ENCODE peak calls at places on chromosomes 7 and 10, in ten cellular contexts. U is suprapubic skin; A is CD4-positive, alpha-beta T cell; L is upper lobe of left lung; D is naive thymus-derived CD4-positive, alpha-beta T cell; C is IMR-90; F is transverse colon; X is mesendoderm; N is lower lobe of right lung; V is ovary. R is an unnamed sample.

GRCh38 chr7:121323515-121323914 is 5.3 kb upstream of the WNT16 start:
- DNase-seq in U (no peak), A (no peak), L (no peak), D (no peak), C (no peak), F (no peak), X (no peak), N (no peak), V (no peak), R (no peak)

GRCh38 chr10:68560916-68561691 is 967 bp downstream of the TET1 start:
- DNase-seq in U (peak; percentile 65), A (no peak), L (no peak), D (no peak), C (peak; percentile 36), F (peak; percentile 11), X (peak; percentile 70), N (no peak), V (peak; percentile 52), R (no peak)

GRCh38 chr7:38127216-38128207 is 50.5 kb upstream of the STARD3NL start:
- DNase-seq in U (no peak), A (no peak), L (no peak), D (no peak), C (no peak), F (no peak), X (peak; percentile 31), N (no peak), V (no peak), R (no peak)

GRCh38 chr10:47353351-47353750 is 5.2 kb downstream of the RBP3 start:
- DNase-seq in U (peak; percentile 33), A (no peak), L (no peak), D (no peak), C (no peak), F (no peak), X (no peak), N (no peak), V (no peak), R (no peak)

GRCh38 chr10:81576336-81576735 is 298.7 kb upstream of the NRG3 start:
- DNase-seq in U (no peak), A (no peak), L (no peak), D (no peak), C (no peak), F (no peak), X (no peak), N (no peak), V (no peak), R (no peak)

GRCh38 chr7:32536585-32536984 is 41.3 kb downstream of the AVL9 start:
- DNase-seq in U (no peak), A (no peak), L (no peak), D (no peak), C (peak; percentile 82), F (no peak), X (no peak), N (no peak), V (no peak), R (no peak)

GRCh38 chr7:18393465-18394118 is 102.0 kb upstream of the HDAC9 start:
- DNase-seq in U (no peak), A (no peak), L (no peak), D (no peak), C (no peak), F (no peak), X (no peak), N (no peak), V (no peak), R (no peak)

GRCh38 chr7:134454277-134454676 is 4.6 kb downstream of the AKR1B1 start:
- DNase-seq in U (no peak), A (no peak), L (no peak), D (peak; percentile 8), C (peak; percentile 64), F (no peak), X (no peak), N (no peak), V (no peak), R (no peak)

GRCh38 chr10:26408858-26409494 is 29.2 kb upstream of the APBB1IP start:
- DNase-seq in U (no peak), A (no peak), L (no peak), D (no peak), C (no peak), F (no peak), X (no peak), N (no peak), V (no peak), R (no peak)

GRCh38 chr10:132016514-132016913 is 34.8 kb upstream of the BNIP3 start:
- DNase-seq in U (no peak), A (no peak), L (no peak), D (no peak), C (no peak), F (no peak), X (no peak), N (no peak), V (no peak), R (no peak)

GRCh38 chr10:93826355-93826754 is 67.4 kb upstream of the SLC35G1 start:
- DNase-seq in U (no peak), A (no peak), L (no peak), D (no peak), C (no peak), F (no peak), X (peak; percentile 55), N (no peak), V (no peak), R (no peak)
- H3K27me3 ChIP-seq in U (no peaks in the 10 kb centered on the region), A (no peaks in the 10 kb centered on the region), L (no peaks in the 10 kb centered on the region), D (peaks cover 3% of the 10 kb centered on the region), C (peaks cover 9% of the 10 kb centered on the region), F (no peaks in the 10 kb centered on the region), X (no peaks in the 10 kb centered on the region), N (no peaks in the 10 kb centered on the region), V (no peaks in the 10 kb centered on the region), R (no peaks in the 10 kb centered on the region)

GRCh38 chr7:96989859-96990317 is 15.5 kb upstream of the DLX6 start:
- DNase-seq in U (no peak), A (no peak), L (no peak), D (no peak), C (no peak), F (no peak), X (no peak), N (no peak), V (no peak), R (no peak)
- H3K27me3 ChIP-seq in U (peaks cover 90% of the 10 kb centered on the region), A (peaks cover 82% of the 10 kb centered on the region), L (peaks cover 41% of the 10 kb centered on the region), D (peaks cover 23% of the 10 kb centered on the region), C (peaks cover 35% of the 10 kb centered on the region), F (peaks cover 99% of the 10 kb centered on the region), X (peaks cover 47% of the 10 kb centered on the region), N (peaks cover 82% of the 10 kb centered on the region), V (peaks cover 9% of the 10 kb centered on the region), R (peaks cover 35% of the 10 kb centered on the region)

GRCh38 chr10:123838596-123839310 is 52.9 kb downstream of the CPXM2 start:
- DNase-seq in U (no peak), A (no peak), L (no peak), D (no peak), C (no peak), F (no peak), X (no peak), N (no peak), V (no peak), R (no peak)
- H3K27me3 ChIP-seq in U (peaks cover 4% of the 10 kb centered on the region), A (no peaks in the 10 kb centered on the region), L (no peaks in the 10 kb centered on the region), D (no peaks in the 10 kb centered on the region), C (no peaks in the 10 kb centered on the region), F (no peaks in the 10 kb centered on the region), X (no peaks in the 10 kb centered on the region), N (no peaks in the 10 kb centered on the region), V (no peaks in the 10 kb centered on the region), R (no peaks in the 10 kb centered on the region)

GRCh38 chr10:17428616-17429097 is 25.7 kb downstream of the ST8SIA6 start:
- DNase-seq in U (no peak), A (peak; percentile 76), L (peak; percentile 38), D (peak; percentile 82), C (no peak), F (peak; percentile 15), X (no peak), N (no peak), V (no peak), R (peak; percentile 21)

GRCh38 chr10:17427201-17427600 is 27.2 kb downstream of the ST8SIA6 start:
- DNase-seq in U (no peak), A (no peak), L (no peak), D (no peak), C (no peak), F (no peak), X (no peak), N (no peak), V (no peak), R (no peak)

GRCh38 chr10:17428096-17428615 is 26.2 kb downstream of the ST8SIA6 start:
- DNase-seq in U (no peak), A (no peak), L (no peak), D (no peak), C (no peak), F (no peak), X (peak; percentile 19), N (no peak), V (no peak), R (no peak)

GRCh38 chr10:17430647-17431355 is 23.6 kb downstream of the ST8SIA6 start:
- DNase-seq in U (no peak), A (peak; percentile 58), L (peak; percentile 53), D (peak; percentile 44), C (peak; percentile 73), F (peak; percentile 72), X (peak; percentile 81), N (peak; percentile 56), V (peak; percentile 87), R (peak; percentile 70)

DNA sequence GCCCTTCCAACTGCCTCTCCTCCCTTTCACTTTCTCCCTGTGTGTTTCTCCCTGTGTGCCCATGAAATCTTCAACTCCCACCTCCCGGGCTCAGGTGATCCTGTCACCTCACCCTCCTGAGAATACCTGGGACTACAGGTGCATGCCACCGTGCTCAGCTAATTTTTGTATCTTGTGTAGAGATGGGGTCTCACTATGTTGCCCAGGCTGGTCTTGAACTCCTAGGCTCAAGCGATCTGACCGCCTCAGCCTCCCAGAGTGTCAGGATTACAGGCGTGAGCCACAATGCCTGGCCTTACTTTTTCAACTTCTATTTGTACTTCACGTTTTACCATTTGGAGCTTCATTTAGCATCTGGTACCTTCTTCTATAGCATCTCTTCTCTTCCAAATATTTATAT is 24.9 kb downstream of the ST8SIA6 start:
- DNase-seq in U (no peak), A (no peak), L (no peak), D (no peak), C (no peak), F (no peak), X (no peak), N (no peak), V (no peak), R (no peak)
- H3K27me3 ChIP-seq in U (peaks cover 7% of the 10 kb centered on the region), A (no peaks in the 10 kb centered on the region), L (no peaks in the 10 kb centered on the region), D (no peaks in the 10 kb centered on the region), C (peaks cover 24% of the 10 kb centered on the region), F (peaks cover 19% of the 10 kb centered on the region), X (no peaks in the 10 kb centered on the region), N (no peaks in the 10 kb centered on the region), V (no peaks in the 10 kb centered on the region), R (no peaks in the 10 kb centered on the region)

R was measured in small intestine.